ENCODE peak calls at places on chromosomes 16 and 17, in five cellular contexts. B is A549; X is tibial nerve; M is CD4-positive, alpha-beta T cell; R is RWPE1. E is an unnamed sample.

GRCh38 chr17:18921912-18922451 is 30.0 kb upstream of the SLC5A10 start:
- DNase-seq in X (no peak), M (no peak), R (peak), B (peak), E (peak)

GRCh38 chr16:8740775-8741355 is 56.6 kb downstream of the TMEM186 start:
- DNase-seq in X (no peak), R (no peak), M (no peak), B (no peak), E (no peak)

GRCh38 chr17:29243792-29244191 is 2.9 kb upstream of the CRYBA1 start:
- DNase-seq in X (no peak), B (peak), R (no peak), M (no peak), E (peak)

GRCh38 chr17:45936610-45937009 is 42.3 kb downstream of the MAPT start:
- DNase-seq in B (no peak), X (no peak), M (no peak), R (no peak), E (no peak)

GRCh38 chr16:56614549-56614991 is 6.2 kb downstream of the MT2A start:
- DNase-seq in X (no peak), M (no peak), B (no peak), R (peak), E (no peak)

GRCh38 chr17:2230877-2231276 is 72.7 kb downstream of the SMG6 start:
- DNase-seq in B (no peak), X (no peak), M (no peak), R (no peak), E (no peak)

GRCh38 chr16:79295746-79296145 is 304.8 kb downstream of the MAF start:
- DNase-seq in X (no peak), R (no peak), M (no peak), B (no peak), E (no peak)

GRCh38 chr16:85387171-85387507 is 226.0 kb upstream of the GSE1 start:
- DNase-seq in R (no peak), M (no peak), B (no peak), X (peak), E (no peak)

GRCh38 chr17:29002811-29003210 is 3.0 kb downstream of the SEZ6 start:
- DNase-seq in X (no peak), R (no peak), B (no peak), M (no peak), E (no peak)

GRCh38 chr17:82148997-82149396 is 51.0 kb upstream of the FASN start:
- DNase-seq in X (no peak), M (no peak), B (no peak), R (no peak), E (no peak)

GRCh38 chr17:62778990-62779681 is 29.0 kb downstream of the MARCHF10 start:
- DNase-seq in M (no peak), X (no peak), R (peak), B (peak), E (no peak)

GRCh38 chr17:77803726-77804125 is 154.8 kb upstream of the TNRC6C start:
- DNase-seq in R (no peak), X (no peak), B (no peak), M (no peak), E (no peak)

GRCh38 chr17:57735707-57736106 is 9.4 kb downstream of the CCDC182 start:
- DNase-seq in M (no peak), B (peak), X (no peak), R (peak), E (peak)

GRCh38 chr16:87499189-87499486 is 6.3 kb upstream of the ZCCHC14 start:
- DNase-seq in B (no peak), R (no peak), X (no peak), M (no peak), E (no peak)

GRCh38 chr16:70713342-70713741 is 27.5 kb upstream of the MTSS2 start:
- DNase-seq in M (no peak), B (no peak), X (no peak), R (no peak), E (no peak)

GRCh38 chr17:77610980-77611641 is 347.4 kb upstream of the TNRC6C start:
- DNase-seq in R (no peak), B (no peak), X (no peak), M (no peak), E (no peak)

GRCh38 chr17:2685696-2686095 is 25.9 kb downstream of the CLUH start:
- DNase-seq in B (no peak), R (no peak), X (no peak), M (no peak), E (no peak)

GRCh38 chr16:4309833-4310266 is 6.0 kb upstream of the GLIS2 start:
- DNase-seq in R (no peak), M (peak), X (no peak), B (peak), E (no peak)

GRCh38 chr17:45818041-45818440 is 26.6 kb upstream of the SPPL2C start:
- DNase-seq in R (no peak), M (no peak), B (no peak), X (no peak), E (no peak)

GRCh38 chr17:81394377-81394747 is 895 bp upstream of the BAHCC1 start:
- DNase-seq in R (no peak), X (no peak), B (no peak), M (no peak), E (no peak)

GRCh38 chr16:87161822-87162676 is 155.1 kb downstream of the C16orf95 start:
- DNase-seq in M (no peak), R (no peak), X (no peak), B (no peak), E (no peak)

GRCh38 chr16:54817432-54817831 is 113.2 kb upstream of the IRX5 start:
- DNase-seq in X (no peak), B (peak), R (peak), M (no peak), E (no peak)
- TF ChIP-seq CTCF in X (no peak), B (no peak), R (no peak), M (no peak), E (no peak)

GRCh38 chr17:47846741-47847340 is 4.1 kb downstream of the SP6 start:
- DNase-seq in B (no peak), X (no peak), M (no peak), R (no peak), E (no peak)

GRCh38 chr17:47848198-47848513 is 2.8 kb downstream of the SP6 start:
- DNase-seq in X (no peak), M (no peak), R (no peak), B (no peak), E (no peak)

GRCh38 chr17:47850373-47850691 is 631 bp downstream of the SP6 start:
- DNase-seq in X (no peak), R (no peak), B (no peak), M (no peak), E (no peak)

GRCh38 chr17:47844814-47845453 is 3.9 kb upstream of the SCRN2 start:
- DNase-seq in R (no peak), M (no peak), B (peak), X (no peak), E (no peak)

DNA sequence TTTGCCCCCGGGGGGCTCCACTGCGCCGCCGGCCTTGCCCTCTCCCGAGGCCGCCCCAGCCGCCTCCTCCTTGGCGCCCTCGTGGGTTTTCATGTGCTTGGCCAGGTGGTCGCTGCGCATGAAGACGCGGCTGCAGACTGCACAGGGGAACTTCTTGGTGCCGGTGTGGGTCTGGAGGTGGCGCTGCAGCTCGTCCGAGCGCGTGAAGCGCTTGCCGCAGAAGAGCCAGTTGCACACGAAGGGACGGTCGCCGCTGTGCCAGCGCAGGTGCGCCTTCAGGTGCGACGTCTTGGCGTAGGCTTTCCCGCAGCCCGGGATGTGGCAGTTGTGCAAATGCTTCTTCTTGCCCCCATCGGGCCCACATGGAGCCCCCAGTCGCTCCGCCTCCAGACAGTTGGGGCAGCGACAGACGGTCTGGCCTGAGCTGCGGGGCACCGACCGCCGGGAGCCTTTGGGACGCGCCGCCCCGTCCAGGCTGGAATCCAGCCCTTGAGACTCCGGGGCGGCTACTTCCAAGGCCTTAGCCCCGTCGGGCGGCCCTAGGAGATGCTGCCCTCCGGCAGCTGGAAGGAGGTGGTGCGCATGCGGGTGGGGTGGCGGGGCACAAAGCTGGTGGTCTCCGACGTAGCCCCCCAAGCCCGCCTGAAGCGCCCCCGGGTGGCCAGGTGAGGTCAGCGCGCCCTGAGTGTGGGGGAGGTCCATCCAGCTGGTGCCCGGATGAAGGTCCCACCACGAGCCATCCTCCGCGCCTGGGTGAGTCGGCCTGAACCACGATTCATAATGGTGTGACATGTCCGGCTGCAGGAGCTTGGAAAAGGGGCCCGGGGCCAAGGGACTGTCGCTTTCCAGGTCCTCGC is 3.4 kb downstream of the SP6 start:
- DNase-seq in R (no peak), M (no peak), X (no peak), B (no peak), E (no peak)
- TF ChIP-seq CTCF in R (peak), M (peak), X (peak), B (no peak), E (peak)

DNA sequence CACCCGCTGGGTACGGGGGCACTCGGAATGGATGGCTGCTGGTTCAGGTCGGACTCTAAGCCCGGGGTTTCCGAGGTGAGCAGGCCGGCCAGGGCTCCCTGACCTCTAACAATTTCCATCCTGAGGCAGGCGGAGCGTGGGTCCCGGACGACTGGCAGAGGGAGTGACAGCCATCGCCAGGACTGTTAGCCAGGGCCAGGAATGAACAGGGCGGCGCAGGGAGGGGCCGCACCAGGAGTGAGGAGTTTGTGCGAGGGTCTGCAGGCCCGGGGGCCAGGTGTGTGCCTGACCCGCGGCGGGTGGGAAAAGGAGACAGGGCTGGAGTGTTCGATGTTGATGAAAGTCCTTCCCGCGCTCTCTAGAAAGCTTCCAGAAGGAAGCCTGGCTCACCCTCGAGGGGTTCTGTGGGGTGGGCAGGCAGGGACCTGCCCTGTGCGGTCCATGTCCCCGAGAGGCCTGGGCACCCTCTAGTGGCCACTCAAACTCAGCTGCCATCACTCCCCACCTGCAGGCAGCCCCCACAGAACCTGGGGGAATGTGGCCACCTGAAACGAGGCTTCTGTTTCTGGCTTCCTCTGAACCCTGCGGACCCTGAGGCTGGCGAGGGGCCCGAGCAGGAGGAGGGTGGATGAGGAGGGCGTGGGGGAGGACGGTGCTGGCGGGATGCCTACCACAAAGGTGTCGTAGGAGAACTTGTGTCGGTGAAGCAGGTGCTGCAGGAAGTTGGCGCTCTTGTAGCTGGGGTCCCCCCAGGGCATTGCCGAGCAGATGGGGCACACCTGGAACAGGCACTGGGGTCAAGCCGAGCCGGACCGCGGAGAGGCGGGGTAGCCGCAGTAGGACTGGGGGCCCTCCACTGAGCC is 8.1 kb downstream of the RNF166 start:
- DNase-seq in B (no peak), M (no peak), R (no peak), X (no peak), E (no peak)
- TF ChIP-seq CTCF in B (peak), M (peak), R (no peak), X (no peak), E (peak)

GRCh38 chr17:44084921-44085320 is 14.4 kb downstream of the G6PC3 start:
- DNase-seq in M (no peak), X (no peak), R (no peak), B (no peak), E (no peak)

GRCh38 chr17:44084131-44084538 is 13.6 kb downstream of the G6PC3 start:
- DNase-seq in M (no peak), X (no peak), B (peak), R (no peak), E (peak)

GRCh38 chr17:44081681-44082080 is 11.1 kb downstream of the G6PC3 start:
- DNase-seq in M (no peak), R (no peak), X (no peak), B (no peak), E (no peak)

GRCh38 chr17:44082206-44082605 is 11.7 kb downstream of the G6PC3 start:
- DNase-seq in X (no peak), M (no peak), B (no peak), R (no peak), E (no peak)

DNA sequence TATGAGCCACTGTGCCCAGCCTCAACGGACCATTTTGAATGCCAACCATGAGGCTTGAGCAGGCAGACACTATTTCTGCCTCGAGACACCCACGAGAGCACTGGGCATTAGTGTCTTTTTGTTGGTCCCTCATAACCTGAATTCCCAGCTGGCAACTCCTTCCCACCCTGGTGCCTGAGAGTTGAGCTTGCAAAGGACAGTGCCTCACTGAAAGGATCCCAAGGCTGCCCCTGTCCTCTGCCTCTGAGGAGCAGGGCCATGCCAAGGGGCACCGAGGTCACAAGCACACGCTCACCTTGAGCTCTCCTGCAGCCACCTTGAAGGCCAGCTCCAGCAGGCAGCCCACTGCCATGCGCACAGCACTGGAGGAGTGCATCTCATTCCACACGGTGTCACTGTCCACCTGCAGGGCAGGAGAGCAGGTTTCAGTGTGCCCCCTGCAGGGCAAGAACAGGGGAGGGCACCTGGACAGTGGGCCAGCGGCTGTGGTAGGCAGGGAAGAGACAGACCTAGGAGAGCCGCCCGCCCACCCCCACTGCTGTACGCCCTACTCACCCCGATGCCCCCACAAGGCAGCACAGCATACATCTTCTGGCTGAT is 12.8 kb downstream of the G6PC3 start:
- DNase-seq in X (no peak), R (no peak), B (peak), M (no peak), E (no peak)
- TF ChIP-seq CTCF in X (no peak), R (no peak), B (peak), M (no peak), E (peak)

GRCh38 chr17:64492481-64493109 is 4.3 kb downstream of the POLG2 start:
- DNase-seq in B (no peak), M (no peak), R (no peak), X (no peak), E (no peak)
- TF ChIP-seq CTCF in B (peak), M (peak), R (peak), X (peak), E (peak)

DNA sequence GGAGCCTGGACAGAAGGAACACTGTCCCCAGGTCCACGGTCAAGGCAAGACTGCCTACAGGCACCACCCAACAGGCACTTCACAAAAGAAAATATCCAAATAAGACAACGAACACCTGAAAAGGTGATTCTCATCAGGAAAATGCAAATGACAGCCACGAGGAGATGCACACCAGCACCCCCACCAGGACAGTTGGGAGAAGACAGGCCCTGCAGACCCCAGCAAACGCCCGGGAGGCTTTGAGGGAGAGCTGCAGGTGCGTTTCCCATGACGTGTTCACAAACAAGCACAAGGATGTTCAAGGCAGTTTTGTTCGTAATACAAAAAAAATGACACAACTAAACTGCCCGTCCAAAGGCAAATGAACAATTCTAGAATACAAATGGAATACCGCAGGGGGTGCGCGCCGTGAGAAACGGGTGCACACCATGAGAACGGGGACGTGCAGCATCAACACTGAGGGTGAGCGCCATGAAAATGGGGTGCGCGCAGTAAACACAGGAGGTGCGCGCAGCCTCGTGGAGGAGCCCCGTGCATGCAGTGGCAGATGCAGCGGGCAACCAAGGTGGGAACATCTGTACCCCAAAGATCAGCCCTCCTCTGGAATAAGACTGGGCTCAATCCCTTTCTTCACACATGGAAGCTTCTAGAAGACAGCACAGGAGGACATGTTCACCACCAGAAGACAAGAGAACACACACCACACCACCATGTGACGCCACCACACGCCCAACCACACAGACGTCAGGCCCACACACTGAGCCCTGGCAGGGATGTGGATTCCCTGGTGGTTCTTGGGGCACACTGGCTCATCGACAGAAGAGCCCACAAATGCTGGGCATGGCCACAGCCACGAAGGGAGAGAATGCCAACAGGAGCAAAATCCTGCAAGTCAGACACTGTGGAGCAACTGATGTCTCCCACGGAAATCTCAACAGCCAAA is 91.2 kb downstream of the ZNF778 start:
- DNase-seq in X (no peak), R (no peak), M (peak), B (no peak), E (no peak)
- TF ChIP-seq CTCF in X (peak), R (no peak), M (peak), B (peak), E (peak)

DNA sequence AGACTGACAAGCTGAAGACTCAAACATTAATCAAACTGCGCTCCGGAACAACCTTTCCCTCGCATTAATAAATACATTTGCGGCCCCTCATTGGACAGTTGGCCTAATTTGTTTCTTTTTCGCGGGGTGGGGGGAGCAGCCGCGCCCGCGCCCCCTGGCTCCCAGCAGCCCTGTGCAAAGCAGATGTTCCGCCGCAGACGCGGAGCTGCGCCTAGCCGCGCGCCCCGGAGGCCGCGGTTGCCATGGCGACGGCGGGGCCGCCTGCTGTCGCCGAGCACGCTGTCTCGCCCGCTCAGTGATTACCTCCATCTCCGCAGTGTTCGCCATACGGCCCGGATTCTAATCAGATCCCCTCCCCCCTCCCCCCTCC is 25.5 kb downstream of the COPZ2 start:
- DNase-seq in X (no peak), M (peak), B (no peak), R (no peak), E (peak)
- TF ChIP-seq CTCF in X (no peak), M (no peak), B (no peak), R (no peak), E (peak)

GRCh38 chr17:4854181-4854681 is 21.1 kb downstream of the MINK1 start:
- DNase-seq in B (no peak), R (peak), X (no peak), M (no peak), E (no peak)
- TF ChIP-seq CTCF in B (no peak), R (no peak), X (no peak), M (no peak), E (no peak)

E was measured in GM13977.